ENCODE peak calls at places on chromosomes 13 and 19, in five cellular contexts. E is psoas muscle, J is neural progenitor cell, Y is left ventricle myocardium inferior, U is Peyer's patch. Z is an unnamed sample.

GRCh38 chr13:75935805-75936204 is 299.7 kb downstream of the LMO7 start:
- DNase-seq in E (no peak), J (no peak), Y (no peak), U (no peak), Z (no peak)

GRCh38 chr13:84972907-84973306 is 826.3 kb downstream of the SLITRK6 start:
- DNase-seq in E (no peak), J (no peak), Y (no peak), U (no peak), Z (no peak)

GRCh38 chr13:77800219-77800618 is 102.7 kb downstream of the SLAIN1 start:
- DNase-seq in E (no peak), J (no peak), Y (no peak), U (no peak), Z (no peak)

GRCh38 chr13:83879431-83880171 is 2.7 kb downstream of the SLITRK1 start:
- DNase-seq in E (no peak), J (peak; percentile 43), Y (no peak), U (no peak), Z (no peak)

GRCh38 chr13:76965759-76966421 is 17.6 kb downstream of the ACOD1 start:
- DNase-seq in E (peak; percentile 61), J (no peak), Y (peak; percentile 55), U (no peak), Z (no peak)

GRCh38 chr19:14090509-14091085 is at the start of gene SAMD1:
- DNase-seq in E (peak; percentile 96), J (peak; percentile 95), Y (peak; percentile 95), U (peak; percentile 91), Z (peak; percentile 83)

GRCh38 chr19:33063356-33064116 is 1.2 kb downstream of the RHPN2 start:
- DNase-seq in E (no peak), J (peak; percentile 52), Y (no peak), U (no peak), Z (no peak)

GRCh38 chr13:27601771-27602170 is 18.6 kb downstream of the LNX2 start:
- DNase-seq in E (no peak), J (no peak), Y (no peak), U (no peak), Z (no peak)

GRCh38 chr13:100735494-100735893 is 60.9 kb upstream of the TMTC4 start:
- DNase-seq in E (no peak), J (no peak), Y (no peak), U (no peak), Z (no peak)

GRCh38 chr13:24267283-24267682 is 42.1 kb upstream of the C1QTNF9 start:
- DNase-seq in E (no peak), J (no peak), Y (no peak), U (peak; percentile 43), Z (no peak)

GRCh38 chr13:78372581-78372980 is 230.8 kb downstream of the POU4F1 start:
- DNase-seq in E (no peak), J (no peak), Y (no peak), U (no peak), Z (no peak)

GRCh38 chr19:50628146-50628545 is 11.5 kb downstream of the SYT3 start:
- DNase-seq in E (no peak), J (no peak), Y (no peak), U (no peak), Z (no peak)

GRCh38 chr19:51607920-51608562 is 22.2 kb downstream of the SIGLEC5 start:
- DNase-seq in E (peak; percentile 81), J (peak; percentile 82), Y (peak; percentile 79), U (peak; percentile 72), Z (no peak)

GRCh38 chr13:20349564-20350379 is 117.7 kb upstream of the GJB6 start:
- DNase-seq in E (peak; percentile 78), J (peak; percentile 42), Y (no peak), U (no peak), Z (no peak)

GRCh38 chr13:65836066-65836465 is 1394.1 kb downstream of the PCDH9 start:
- DNase-seq in E (no peak), J (no peak), Y (no peak), U (no peak), Z (no peak)

GRCh38 chr13:21240586-21240985 is 64.1 kb downstream of the MRPL57 start:
- DNase-seq in E (no peak), J (no peak), Y (no peak), U (no peak), Z (no peak)

GRCh38 chr19:44846455-44847143 is 502 bp downstream of the NECTIN2 start:
- DNase-seq in E (peak; percentile 66), J (peak; percentile 95), Y (no peak), U (no peak), Z (no peak)

GRCh38 chr13:112333756-112334543 is 42.2 kb upstream of the SPACA7 start:
- DNase-seq in E (no peak), J (no peak), Y (no peak), U (no peak), Z (no peak)

GRCh38 chr13:73715114-73715909 is 418.9 kb downstream of the KLF12 start:
- DNase-seq in E (no peak), J (no peak), Y (no peak), U (peak; percentile 25), Z (peak; percentile 32)

GRCh38 chr13:73273737-73274136 is 214.9 kb downstream of the KLF5 start:
- DNase-seq in E (no peak), J (no peak), Y (no peak), U (no peak), Z (no peak)

GRCh38 chr13:83215627-83216026 is 666.6 kb downstream of the SLITRK1 start:
- DNase-seq in E (no peak), J (no peak), Y (no peak), U (no peak), Z (no peak)

GRCh38 chr19:45071545-45071938 is 4.7 kb downstream of the ZNF296 start:
- DNase-seq in E (no peak), J (no peak), Y (no peak), U (no peak), Z (no peak)

GRCh38 chr13:56166864-56167263 is 973.9 kb upstream of the PRR20A start:
- DNase-seq in E (no peak), J (peak; percentile 4), Y (no peak), U (no peak), Z (no peak)

GRCh38 chr19:13091400-13092161 is 11.1 kb downstream of the LYL1 start:
- DNase-seq in E (peak; percentile 81), J (peak; percentile 59), Y (peak; percentile 62), U (no peak), Z (no peak)

GRCh38 chr13:48985751-48986150 is 10.0 kb downstream of the FNDC3A start:
- DNase-seq in E (no peak), J (no peak), Y (no peak), U (no peak), Z (no peak)

GRCh38 chr19:8831832-8832131 is 322 bp downstream of the ZNF558 start:
- DNase-seq in E (no peak), J (no peak), Y (no peak), U (no peak), Z (no peak)

GRCh38 chr19:44723952-44724319 is 24.6 kb upstream of the BCL3 start:
- DNase-seq in E (peak; percentile 90), J (peak; percentile 85), Y (peak; percentile 76), U (peak; percentile 72), Z (peak; percentile 74)

GRCh38 chr19:38841787-38842438 is 7.9 kb downstream of the HNRNPL start:
- DNase-seq in E (peak; percentile 38), J (no peak), Y (no peak), U (no peak), Z (peak; percentile 64)

GRCh38 chr19:56837892-56838679 is 2.4 kb downstream of the PEG3 start:
- DNase-seq in E (peak; percentile 78), J (no peak), Y (peak; percentile 66), U (no peak), Z (no peak)

GRCh38 chr19:16518483-16519229 is 22.5 kb downstream of the C19orf44 start:
- DNase-seq in E (no peak), J (no peak), Y (no peak), U (no peak), Z (no peak)

GRCh38 chr13:53131361-53131760 is 102.7 kb downstream of the OLFM4 start:
- DNase-seq in E (no peak), J (no peak), Y (no peak), U (no peak), Z (no peak)

GRCh38 chr13:77207943-77208342 is 119.0 kb downstream of the MYCBP2 start:
- DNase-seq in E (no peak), J (no peak), Y (no peak), U (no peak), Z (no peak)

GRCh38 chr13:50417597-50417996 is 402.4 kb downstream of the KCNRG start:
- DNase-seq in E (peak; percentile 64), J (no peak), Y (no peak), U (no peak), Z (no peak)

GRCh38 chr13:111153977-111154332 is 38.8 kb downstream of the ARHGEF7 start:
- DNase-seq in E (no peak), J (no peak), Y (peak; percentile 49), U (peak; percentile 57), Z (peak; percentile 41)

GRCh38 chr19:10961073-10961762 is 388 bp downstream of the SMARCA4 start:
- DNase-seq in E (peak; percentile 67), J (peak; percentile 84), Y (peak; percentile 73), U (no peak), Z (no peak)

GRCh38 chr19:6088677-6089063 is 21.6 kb downstream of the RFX2 start:
- DNase-seq in E (no peak), J (no peak), Y (no peak), U (no peak), Z (no peak)
- H3K4me1 ChIP-seq in E (peaks cover 2% of the 10 kb centered on the region), J (peaks cover 30% of the 10 kb centered on the region), Y (peaks cover 52% of the 10 kb centered on the region), U (no peaks in the 10 kb centered on the region), Z (peaks cover 10% of the 10 kb centered on the region)

GRCh38 chr19:4389511-4390016 is 10.8 kb downstream of the SH3GL1 start:
- DNase-seq in E (peak; percentile 69), J (no peak), Y (no peak), U (no peak), Z (no peak)
- H3K27ac ChIP-seq in E (peak overlapping the region; percentile 93), J (peak overlapping the region; percentile 96), Y (peak overlapping the region; percentile 86), U (peak overlapping the region; percentile 74), Z (peak overlapping the region; percentile 28)

GRCh38 chr19:46471778-46472543 is 598 bp upstream of the PNMA8A start:
- DNase-seq in E (no peak), J (no peak), Y (no peak), U (no peak), Z (no peak)
- H3K4me1 ChIP-seq in E (peaks cover 3% of the 10 kb centered on the region), J (peaks cover 5% of the 10 kb centered on the region), Y (peaks cover 14% of the 10 kb centered on the region), U (no peaks in the 10 kb centered on the region), Z (peaks cover 4% of the 10 kb centered on the region)

DNA sequence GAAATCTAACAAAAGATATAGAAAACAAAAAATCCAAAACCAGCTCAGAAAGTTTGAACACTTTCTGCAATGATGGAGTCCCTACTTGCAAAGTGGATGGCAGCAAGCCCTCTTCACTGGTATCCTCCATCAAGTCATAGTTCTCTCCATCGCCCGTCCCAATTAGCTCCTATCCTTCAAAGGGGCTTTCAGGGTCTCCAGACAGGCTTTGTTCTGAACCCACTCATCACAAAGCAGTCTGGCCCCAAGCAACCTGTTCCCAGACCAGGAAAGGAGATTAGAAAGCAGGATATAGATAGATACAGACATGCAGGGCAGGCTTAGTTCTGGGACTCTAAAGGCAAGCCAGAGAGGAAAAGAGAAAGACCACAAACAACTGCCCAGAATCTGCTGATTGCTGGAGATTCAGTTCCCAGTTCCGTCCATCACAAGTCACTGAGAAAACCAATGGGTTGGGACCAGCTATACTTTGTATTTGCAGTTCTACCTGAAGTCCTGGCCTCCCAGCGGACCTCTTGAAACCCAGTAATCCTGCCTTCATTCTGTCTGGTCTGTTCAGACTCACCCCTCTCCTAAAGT is 47.2 kb upstream of the EPHX3 start:
- DNase-seq in E (no peak), J (peak; percentile 56), Y (no peak), U (no peak), Z (no peak)
- H3K27ac ChIP-seq in E (peak overlapping the region; percentile 83), J (peak overlapping the region; percentile 64), Y (peak overlapping the region; percentile 86), U (peak overlapping the region; percentile 3), Z (peak overlapping the region; percentile 23)

GRCh38 chr13:44220948-44221347 is 152.7 kb upstream of the SERP2 start:
- DNase-seq in E (peak; percentile 60), J (peak; percentile 33), Y (no peak), U (no peak), Z (no peak)
- H3K4me1 ChIP-seq in E (peaks cover 38% of the 10 kb centered on the region), J (peaks cover 20% of the 10 kb centered on the region), Y (peaks cover 43% of the 10 kb centered on the region), U (no peaks in the 10 kb centered on the region), Z (no peaks in the 10 kb centered on the region)

Z was measured in effector memory CD4-positive, alpha-beta T cell.